ENCODE peak calls at places on chromosomes 3 and 15, in six cellular contexts. One of them, this sample, is unnamed.

GRCh38 chr3:66499881-66500574 is 794 bp downstream of the LRIG1 start:
- DNase-seq in GM12891: peak
- DNase-seq in K562: no peak
- DNase-seq in adrenal gland: peak
- DNase-seq in upper lobe of left lung: no peak
- DNase-seq in Peyer's patch: peak
- DNase-seq in this sample: peak

GRCh38 chr15:32717290-32718081 is at the start of gene GREM1:
- DNase-seq in upper lobe of left lung: no peak
- DNase-seq in Peyer's patch: peak
- DNase-seq in K562: no peak
- DNase-seq in adrenal gland: no peak
- DNase-seq in GM12891: peak
- DNase-seq in this sample: no peak

GRCh38 chr3:152779649-152780048 is 55.3 kb upstream of the P2RY1 start:
- DNase-seq in Peyer's patch: no peak
- DNase-seq in upper lobe of left lung: no peak
- DNase-seq in GM12891: no peak
- DNase-seq in K562: no peak
- DNase-seq in adrenal gland: no peak
- DNase-seq in this sample: no peak

GRCh38 chr3:61452536-61452991 is 108.8 kb upstream of the PTPRG start:
- DNase-seq in adrenal gland: no peak
- DNase-seq in GM12891: no peak
- DNase-seq in upper lobe of left lung: no peak
- DNase-seq in K562: no peak
- DNase-seq in Peyer's patch: no peak
- DNase-seq in this sample: no peak

GRCh38 chr15:58327958-58328357 is 103.8 kb upstream of the LIPC start:
- DNase-seq in GM12891: no peak
- DNase-seq in Peyer's patch: no peak
- DNase-seq in K562: no peak
- DNase-seq in upper lobe of left lung: no peak
- DNase-seq in adrenal gland: no peak
- DNase-seq in this sample: no peak

GRCh38 chr15:52795464-52796227 is 5.5 kb upstream of the ONECUT1 start:
- DNase-seq in upper lobe of left lung: no peak
- DNase-seq in GM12891: no peak
- DNase-seq in adrenal gland: no peak
- DNase-seq in K562: no peak
- DNase-seq in Peyer's patch: no peak
- DNase-seq in this sample: no peak

GRCh38 chr3:11482024-11482423 is 161.7 kb downstream of the VGLL4 start:
- DNase-seq in K562: no peak
- DNase-seq in Peyer's patch: peak
- DNase-seq in upper lobe of left lung: no peak
- DNase-seq in GM12891: no peak
- DNase-seq in adrenal gland: no peak
- DNase-seq in this sample: no peak

GRCh38 chr15:32838820-32839219 is 121.0 kb downstream of the GREM1 start:
- DNase-seq in adrenal gland: peak
- DNase-seq in Peyer's patch: peak
- DNase-seq in upper lobe of left lung: no peak
- DNase-seq in GM12891: no peak
- DNase-seq in K562: no peak
- DNase-seq in this sample: no peak

GRCh38 chr15:95448531-95449210 is 881.8 kb upstream of the NR2F2 start:
- DNase-seq in adrenal gland: no peak
- DNase-seq in upper lobe of left lung: no peak
- DNase-seq in Peyer's patch: no peak
- DNase-seq in GM12891: no peak
- DNase-seq in K562: no peak
- DNase-seq in this sample: no peak

GRCh38 chr15:88257311-88257901 is 867 bp upstream of the NTRK3 start:
- DNase-seq in GM12891: no peak
- DNase-seq in adrenal gland: no peak
- DNase-seq in upper lobe of left lung: no peak
- DNase-seq in K562: no peak
- DNase-seq in Peyer's patch: no peak
- DNase-seq in this sample: no peak

GRCh38 chr3:135000465-135000864 is 205.4 kb downstream of the EPHB1 start:
- DNase-seq in GM12891: no peak
- DNase-seq in Peyer's patch: no peak
- DNase-seq in K562: no peak
- DNase-seq in adrenal gland: no peak
- DNase-seq in upper lobe of left lung: peak
- DNase-seq in this sample: no peak

GRCh38 chr3:134567605-134568004 is 81.7 kb downstream of the CEP63 start:
- DNase-seq in Peyer's patch: no peak
- DNase-seq in GM12891: no peak
- DNase-seq in upper lobe of left lung: no peak
- DNase-seq in adrenal gland: no peak
- DNase-seq in K562: no peak
- DNase-seq in this sample: no peak

GRCh38 chr3:78988324-78988723 is 779.5 kb downstream of the ROBO1 start:
- DNase-seq in GM12891: no peak
- DNase-seq in Peyer's patch: no peak
- DNase-seq in upper lobe of left lung: no peak
- DNase-seq in adrenal gland: no peak
- DNase-seq in K562: no peak
- DNase-seq in this sample: peak

GRCh38 chr3:120399372-120399771 is 50.2 kb upstream of the LRRC58 start:
- DNase-seq in K562: no peak
- DNase-seq in upper lobe of left lung: no peak
- DNase-seq in adrenal gland: no peak
- DNase-seq in Peyer's patch: no peak
- DNase-seq in GM12891: no peak
- DNase-seq in this sample: no peak

GRCh38 chr3:46429671-46430070 is 22.6 kb downstream of the CCRL2 start:
- DNase-seq in adrenal gland: no peak
- DNase-seq in Peyer's patch: no peak
- DNase-seq in upper lobe of left lung: no peak
- DNase-seq in GM12891: no peak
- DNase-seq in K562: no peak
- DNase-seq in this sample: no peak

GRCh38 chr3:156693166-156693565 is 18.8 kb downstream of the TIPARP start:
- DNase-seq in GM12891: no peak
- DNase-seq in Peyer's patch: no peak
- DNase-seq in upper lobe of left lung: no peak
- DNase-seq in K562: no peak
- DNase-seq in adrenal gland: no peak
- DNase-seq in this sample: no peak

GRCh38 chr15:71559098-71559497 is 251.3 kb upstream of the NR2E3 start:
- DNase-seq in upper lobe of left lung: no peak
- DNase-seq in GM12891: no peak
- DNase-seq in K562: no peak
- DNase-seq in Peyer's patch: no peak
- DNase-seq in adrenal gland: no peak
- DNase-seq in this sample: no peak

GRCh38 chr15:40891810-40892448 is 2.3 kb upstream of the VPS18 start:
- DNase-seq in K562: peak
- DNase-seq in Peyer's patch: peak
- DNase-seq in upper lobe of left lung: peak
- DNase-seq in adrenal gland: no peak
- DNase-seq in GM12891: no peak
- DNase-seq in this sample: peak

GRCh38 chr15:80514071-80514780 is 110.0 kb downstream of the ARNT2 start:
- DNase-seq in upper lobe of left lung: no peak
- DNase-seq in Peyer's patch: no peak
- DNase-seq in adrenal gland: no peak
- DNase-seq in GM12891: no peak
- DNase-seq in K562: no peak
- DNase-seq in this sample: no peak

GRCh38 chr3:59978979-59979378 is 929.2 kb upstream of the CFAP20DC start:
- DNase-seq in upper lobe of left lung: no peak
- DNase-seq in GM12891: no peak
- DNase-seq in K562: no peak
- DNase-seq in adrenal gland: no peak
- DNase-seq in Peyer's patch: no peak
- DNase-seq in this sample: no peak

GRCh38 chr3:117398166-117398954 is 688.8 kb downstream of the TUSC7 start:
- DNase-seq in upper lobe of left lung: no peak
- DNase-seq in GM12891: no peak
- DNase-seq in Peyer's patch: no peak
- DNase-seq in adrenal gland: no peak
- DNase-seq in K562: no peak
- DNase-seq in this sample: no peak

GRCh38 chr3:41175365-41175764 is 23.9 kb upstream of the CTNNB1 start:
- DNase-seq in upper lobe of left lung: no peak
- DNase-seq in Peyer's patch: no peak
- DNase-seq in K562: no peak
- DNase-seq in GM12891: no peak
- DNase-seq in adrenal gland: no peak
- DNase-seq in this sample: no peak

GRCh38 chr3:43906847-43907507 is 216.2 kb downstream of the ABHD5 start:
- DNase-seq in upper lobe of left lung: no peak
- DNase-seq in GM12891: no peak
- DNase-seq in K562: no peak
- DNase-seq in adrenal gland: no peak
- DNase-seq in Peyer's patch: no peak
- DNase-seq in this sample: no peak
- TF ChIP-seq POLR2A in upper lobe of left lung: no peak
- TF ChIP-seq POLR2A in GM12891: no peak
- TF ChIP-seq POLR2A in K562: no peak
- TF ChIP-seq POLR2A in adrenal gland: no peak
- TF ChIP-seq POLR2A in Peyer's patch: no peak
- TF ChIP-seq POLR2A in this sample: no peak

GRCh38 chr3:127955680-127956079 is 40.6 kb downstream of the KBTBD12 start:
- DNase-seq in GM12891: no peak
- DNase-seq in upper lobe of left lung: no peak
- DNase-seq in adrenal gland: no peak
- DNase-seq in K562: no peak
- DNase-seq in Peyer's patch: no peak
- DNase-seq in this sample: peak

GRCh38 chr3:127951276-127951675 is 36.2 kb downstream of the KBTBD12 start:
- DNase-seq in upper lobe of left lung: no peak
- DNase-seq in K562: no peak
- DNase-seq in GM12891: no peak
- DNase-seq in adrenal gland: peak
- DNase-seq in Peyer's patch: no peak
- DNase-seq in this sample: no peak

GRCh38 chr3:127953092-127953491 is 38.1 kb downstream of the KBTBD12 start:
- DNase-seq in adrenal gland: no peak
- DNase-seq in GM12891: no peak
- DNase-seq in upper lobe of left lung: no peak
- DNase-seq in Peyer's patch: no peak
- DNase-seq in K562: no peak
- DNase-seq in this sample: no peak

GRCh38 chr3:127953636-127954035 is 38.6 kb downstream of the KBTBD12 start:
- DNase-seq in adrenal gland: no peak
- DNase-seq in GM12891: no peak
- DNase-seq in K562: no peak
- DNase-seq in Peyer's patch: no peak
- DNase-seq in upper lobe of left lung: no peak
- DNase-seq in this sample: no peak

DNA sequence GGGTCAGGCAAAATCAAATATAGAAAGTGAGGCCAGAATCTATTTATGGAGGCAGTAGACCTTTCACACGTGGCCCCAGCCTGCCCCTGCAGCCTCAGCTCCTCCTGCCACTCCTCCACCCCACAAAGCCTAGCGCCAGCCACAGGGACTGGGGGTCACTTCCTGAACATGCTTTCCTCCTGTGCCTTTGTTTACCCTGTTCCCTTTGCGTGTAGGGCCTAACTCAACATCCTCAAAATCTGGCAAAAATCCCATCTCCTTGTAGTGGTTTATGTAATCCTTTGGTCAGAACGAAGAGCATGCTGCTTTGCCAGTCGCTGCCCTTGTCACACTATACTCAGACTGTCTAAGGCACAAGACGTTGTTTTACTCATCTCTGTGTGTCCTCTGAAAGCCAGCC is 39.6 kb downstream of the KBTBD12 start:
- DNase-seq in Peyer's patch: no peak
- DNase-seq in upper lobe of left lung: peak
- DNase-seq in adrenal gland: no peak
- DNase-seq in GM12891: no peak
- DNase-seq in K562: no peak
- DNase-seq in this sample: no peak
- TF ChIP-seq POLR2A in Peyer's patch: no peak
- TF ChIP-seq POLR2A in upper lobe of left lung: no peak
- TF ChIP-seq POLR2A in adrenal gland: no peak
- TF ChIP-seq POLR2A in GM12891: no peak
- TF ChIP-seq POLR2A in K562: no peak
- TF ChIP-seq POLR2A in this sample: no peak

DNA sequence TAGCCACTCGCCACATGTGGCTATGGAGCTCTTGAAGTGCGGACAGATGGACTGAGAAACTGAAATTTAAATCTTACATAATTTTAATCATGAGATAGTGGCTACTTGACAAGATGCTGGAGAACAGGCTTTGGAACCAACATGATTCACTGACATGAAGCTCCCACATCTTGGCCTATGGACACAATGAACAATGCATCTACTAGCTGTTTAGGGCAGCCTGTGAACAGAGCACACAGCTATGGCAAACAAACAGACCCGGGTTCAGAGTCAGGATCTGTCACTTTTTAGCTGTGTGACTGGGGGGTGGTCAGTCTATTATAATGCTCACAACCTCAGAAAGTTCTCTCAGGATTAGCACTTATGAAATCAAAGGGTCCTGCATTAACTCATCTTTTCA is 616.6 kb downstream of the MAGI1 start:
- DNase-seq in GM12891: no peak
- DNase-seq in Peyer's patch: no peak
- DNase-seq in adrenal gland: no peak
- DNase-seq in K562: no peak
- DNase-seq in upper lobe of left lung: no peak
- DNase-seq in this sample: no peak
- TF ChIP-seq POLR2A in GM12891: no peak
- TF ChIP-seq POLR2A in Peyer's patch: no peak
- TF ChIP-seq POLR2A in adrenal gland: no peak
- TF ChIP-seq POLR2A in K562: no peak
- TF ChIP-seq POLR2A in upper lobe of left lung: no peak
- TF ChIP-seq POLR2A in this sample: no peak

DNA sequence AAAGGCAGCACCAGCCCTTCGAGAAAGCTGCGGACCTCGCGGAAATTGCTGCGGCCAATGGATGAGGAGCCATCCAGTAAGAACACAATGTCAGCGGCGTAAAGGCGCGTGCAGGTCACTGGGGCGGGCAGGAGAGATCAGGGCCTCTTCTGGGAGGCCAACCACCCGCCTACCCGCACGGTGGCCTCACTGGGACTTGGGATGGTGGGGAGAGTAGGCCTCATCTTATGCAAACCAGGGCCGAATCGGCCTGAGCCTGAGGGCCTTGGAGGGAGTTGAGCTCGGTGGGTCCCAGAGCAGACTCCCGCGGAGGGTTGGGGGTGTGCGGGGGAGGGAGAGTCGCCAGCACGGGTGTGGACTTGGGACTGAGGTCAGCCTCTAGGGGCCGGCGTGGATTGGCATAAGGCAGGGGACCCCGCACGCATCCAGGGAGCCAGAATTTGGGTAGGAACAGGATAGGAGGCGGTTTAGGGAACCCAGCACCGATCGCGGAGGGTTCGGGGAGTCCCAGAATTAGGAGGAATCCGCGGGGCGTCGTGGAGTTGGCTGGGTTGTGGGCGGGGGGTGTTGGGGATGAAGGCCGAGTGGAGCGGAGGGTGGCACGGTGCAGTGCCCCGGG is 589 bp downstream of the COL7A1 start:
- DNase-seq in upper lobe of left lung: no peak
- DNase-seq in Peyer's patch: no peak
- DNase-seq in GM12891: no peak
- DNase-seq in K562: no peak
- DNase-seq in adrenal gland: no peak
- DNase-seq in this sample: no peak
- TF ChIP-seq POLR2A in upper lobe of left lung: no peak
- TF ChIP-seq POLR2A in Peyer's patch: no peak
- TF ChIP-seq POLR2A in GM12891: no peak
- TF ChIP-seq POLR2A in K562: no peak
- TF ChIP-seq POLR2A in adrenal gland: no peak
- TF ChIP-seq POLR2A in this sample: no peak